ENCODE peak calls at places on chromosomes 3 and 15, in eight cellular contexts. W is Calu3; I is M059J; N is stimulated activated CD8-positive, alpha-beta memory T cell treated with anti-CD3 and anti-CD28 coated beads, Interleukin-15, amount 100 ng/mL, for 1 hour; Y is CD8-positive, alpha-beta memory T cell; S is Kasumi-1; T is lower lobe of right lung; P is stimulated activated CD4-positive, alpha-beta T cell treated with anti-CD3 and anti-CD28 coated beads, Interleukin-4, amount 100 ng/mL, for 24 hours. K is an unnamed sample.

GRCh38 chr3:148698190-148698806 is 595 bp downstream of the AGTR1 start:
- DNase-seq in W (no peak), S (no peak), Y (no peak), P (no peak), T (no peak), I (no peak), N (no peak), K (no peak)

GRCh38 chr3:129614435-129614834 is 8.0 kb upstream of the PLXND1 start:
- DNase-seq in T (peak; percentile 42), S (no peak), I (no peak), Y (no peak), P (no peak), W (no peak), N (no peak), K (no peak)

GRCh38 chr3:16864610-16865313 is 20.0 kb upstream of the PLCL2 start:
- DNase-seq in P (no peak), S (no peak), Y (no peak), T (no peak), N (no peak), W (no peak), I (peak; percentile 53), K (no peak)

GRCh38 chr3:136377499-136377898 is 127.4 kb downstream of the PCCB start:
- DNase-seq in Y (no peak), W (no peak), I (no peak), P (no peak), N (no peak), S (no peak), T (no peak), K (no peak)

GRCh38 chr3:123331006-123331405 is 117.9 kb downstream of the ADCY5 start:
- DNase-seq in S (no peak), I (no peak), T (peak; percentile 21), Y (no peak), P (no peak), N (no peak), W (no peak), K (no peak)

GRCh38 chr3:14802332-14802731 is 16.4 kb upstream of the FGD5 start:
- DNase-seq in S (no peak), I (no peak), N (no peak), T (no peak), W (no peak), Y (no peak), P (no peak), K (no peak)

GRCh38 chr3:98457543-98457942 is 5.5 kb upstream of the OR5K1 start:
- DNase-seq in N (no peak), T (no peak), I (peak; percentile 28), Y (no peak), W (no peak), S (no peak), P (no peak), K (no peak)

GRCh38 chr15:52417501-52417900 is 111.2 kb downstream of the MYO5A start:
- DNase-seq in W (no peak), S (no peak), Y (no peak), N (no peak), T (no peak), I (peak; percentile 15), P (no peak), K (no peak)

GRCh38 chr15:78047631-78048409 is 29.7 kb downstream of the TBC1D2B start:
- DNase-seq in I (peak; percentile 64), N (no peak), Y (peak; percentile 48), P (no peak), S (peak; percentile 94), W (no peak), T (peak; percentile 61), K (no peak)

GRCh38 chr3:2141482-2141881 is 42.8 kb downstream of the CNTN4 start:
- DNase-seq in N (no peak), S (no peak), Y (no peak), W (no peak), P (no peak), T (no peak), I (no peak), K (no peak)

GRCh38 chr3:156602424-156602823 is 47.5 kb upstream of the SSR3 start:
- DNase-seq in N (no peak), W (no peak), I (peak; percentile 62), T (no peak), P (no peak), Y (no peak), S (no peak), K (no peak)

GRCh38 chr15:31364301-31365031 is 37.8 kb downstream of the KLF13 start:
- DNase-seq in T (no peak), S (no peak), P (peak; percentile 45), Y (no peak), N (no peak), I (peak; percentile 21), W (no peak), K (no peak)

GRCh38 chr3:42790714-42791229 is 13.5 kb downstream of the HIGD1A start:
- DNase-seq in S (no peak), Y (no peak), P (no peak), T (no peak), W (no peak), N (no peak), I (no peak), K (no peak)

GRCh38 chr15:64902863-64903262 is 8.8 kb upstream of the ANKDD1A start:
- DNase-seq in T (no peak), N (no peak), I (no peak), W (no peak), S (no peak), P (no peak), Y (no peak), K (no peak)